ENCODE peak calls at places on chromosomes 6 and 20, in four cellular contexts. J is body of pancreas; N is left ventricle myocardium inferior; D is activated CD4-positive, CD25-positive, alpha-beta regulatory T cell. V is an unnamed sample.

GRCh38 chr6:121319112-121319553 is 15.1 kb downstream of the TBC1D32 start:
- DNase-seq in D (no peak), J (no peak), N (no peak), V (no peak)

GRCh38 chr20:824916-825315 is 8.6 kb upstream of the FAM110A start:
- DNase-seq in J (no peak), N (no peak), D (no peak), V (no peak)

GRCh38 chr6:47413752-47414516 is 63.7 kb upstream of the CD2AP start:
- DNase-seq in N (no peak), J (peak; percentile 60), D (no peak), V (no peak)

GRCh38 chr6:20658053-20658452 is 123.8 kb downstream of the CDKAL1 start:
- DNase-seq in N (no peak), D (no peak), J (no peak), V (no peak)

GRCh38 chr6:15674690-15675386 is 12.0 kb upstream of the DTNBP1 start:
- DNase-seq in N (no peak), J (no peak), D (no peak), V (no peak)

GRCh38 chr6:125781307-125781868 is 9.4 kb upstream of the NCOA7 start:
- DNase-seq in J (peak; percentile 51), D (no peak), N (no peak), V (no peak)

GRCh38 chr6:132713355-132714134 is at the start of gene VNN1:
- DNase-seq in N (no peak), J (peak; percentile 65), D (no peak), V (no peak)

GRCh38 chr20:1894951-1895673 is at the start of gene SIRPA:
- DNase-seq in N (peak; percentile 69), J (peak; percentile 59), D (no peak), V (peak; percentile 76)

GRCh38 chr6:108169801-108170606 is 4.2 kb downstream of the NR2E1 start:
- DNase-seq in D (no peak), J (no peak), N (no peak), V (no peak)

GRCh38 chr6:105212587-105212986 is 32.8 kb upstream of the POPDC3 start:
- DNase-seq in J (no peak), N (no peak), D (no peak), V (no peak)

GRCh38 chr6:1704711-1705110 is 95.0 kb downstream of the FOXC1 start:
- DNase-seq in D (no peak), N (no peak), J (no peak), V (no peak)

GRCh38 chr20:588932-589672 is 21.0 kb downstream of the TCF15 start:
- DNase-seq in N (no peak), J (no peak), D (no peak), V (no peak)

GRCh38 chr20:37781626-37782025 is 87.8 kb downstream of the CTNNBL1 start:
- DNase-seq in D (no peak), J (no peak), N (no peak), V (no peak)

GRCh38 chr6:106128981-106129761 is 43.0 kb downstream of the PRDM1 start:
- DNase-seq in N (no peak), D (no peak), J (no peak), V (no peak)

GRCh38 chr6:52994031-52994788 is 874 bp downstream of the GSTA4 start:
- DNase-seq in J (peak; percentile 22), N (peak; percentile 35), D (no peak), V (peak; percentile 35)

GRCh38 chr20:12660918-12661317 is 347.9 kb upstream of the SPTLC3 start:
- DNase-seq in D (no peak), J (peak; percentile 45), N (no peak), V (no peak)

GRCh38 chr20:62356948-62357667 is 10.0 kb downstream of the LAMA5 start:
- DNase-seq in N (peak; percentile 75), J (peak; percentile 61), D (no peak), V (peak; percentile 79)

GRCh38 chr6:150334790-150335783 is 33.7 kb upstream of the IYD start:
- DNase-seq in J (peak; percentile 63), N (no peak), D (no peak), V (no peak)

GRCh38 chr6:81842254-81842653 is 89.8 kb upstream of the TENT5A start:
- DNase-seq in D (no peak), J (no peak), N (no peak), V (no peak)

GRCh38 chr6:82270791-82271392 is 23.3 kb upstream of the IBTK start:
- DNase-seq in J (no peak), D (no peak), N (no peak), V (no peak)

GRCh38 chr6:5172057-5172683 is 87.0 kb downstream of the PPP1R3G start:
- DNase-seq in N (no peak), J (no peak), D (no peak), V (no peak)

GRCh38 chr20:50958733-50959542 is at the start of gene MOCS3:
- DNase-seq in J (peak; percentile 89), D (peak; percentile 72), N (peak; percentile 69), V (peak; percentile 77)

GRCh38 chr6:142331075-142331551 is 29.3 kb downstream of the ADGRG6 start:
- DNase-seq in J (no peak), N (no peak), D (no peak), V (no peak)

GRCh38 chr20:6954219-6954618 is 186.7 kb downstream of the BMP2 start:
- DNase-seq in N (no peak), J (no peak), D (no peak), V (no peak)

GRCh38 chr6:12311106-12311505 is 20.9 kb downstream of the EDN1 start:
- DNase-seq in J (no peak), D (no peak), N (no peak), V (no peak)

GRCh38 chr20:25447671-25448070 is 40.2 kb downstream of the GINS1 start:
- DNase-seq in N (no peak), D (no peak), J (no peak), V (no peak)

GRCh38 chr20:50746138-50746940 is 15.0 kb downstream of the PARD6B start:
- DNase-seq in N (no peak), D (no peak), J (peak; percentile 62), V (no peak)

V was measured in left ventricle myocardium superior.